ENCODE peak calls at places on chromosomes 11 and 22, in five cellular contexts. One of them, this sample, is unnamed.

GRCh38 chr11:77044886-77045285 is 10.7 kb downstream of the B3GNT6 start:
- DNase-seq in A549: no peak
- DNase-seq in endothelial cell of umbilical vein: no peak
- DNase-seq in HepG2: no peak
- DNase-seq in GM12878: no peak
- DNase-seq in this sample: no peak

GRCh38 chr11:96012086-96012824 is 88.3 kb upstream of the MTMR2 start:
- DNase-seq in GM12878: peak
- DNase-seq in A549: peak
- DNase-seq in endothelial cell of umbilical vein: peak
- DNase-seq in HepG2: peak
- DNase-seq in this sample: peak

GRCh38 chr11:93729129-93729616 is 12.1 kb downstream of the TAF1D start:
- DNase-seq in GM12878: no peak
- DNase-seq in A549: no peak
- DNase-seq in HepG2: no peak
- DNase-seq in endothelial cell of umbilical vein: no peak
- DNase-seq in this sample: no peak

GRCh38 chr11:28835790-28836189 is 727.6 kb downstream of the METTL15 start:
- DNase-seq in HepG2: no peak
- DNase-seq in A549: peak
- DNase-seq in endothelial cell of umbilical vein: peak
- DNase-seq in GM12878: no peak
- DNase-seq in this sample: no peak

GRCh38 chr11:125720781-125721180 is 25.3 kb upstream of the PATE1 start:
- DNase-seq in HepG2: no peak
- DNase-seq in A549: no peak
- DNase-seq in endothelial cell of umbilical vein: no peak
- DNase-seq in GM12878: no peak
- DNase-seq in this sample: no peak

GRCh38 chr11:120877746-120878365 is 146.0 kb upstream of the TBCEL start:
- DNase-seq in GM12878: no peak
- DNase-seq in HepG2: no peak
- DNase-seq in endothelial cell of umbilical vein: no peak
- DNase-seq in A549: no peak
- DNase-seq in this sample: no peak

GRCh38 chr22:40414838-40415505 is 44.6 kb downstream of the SGSM3 start:
- DNase-seq in A549: no peak
- DNase-seq in HepG2: no peak
- DNase-seq in GM12878: no peak
- DNase-seq in endothelial cell of umbilical vein: no peak
- DNase-seq in this sample: no peak

GRCh38 chr22:45602824-45603301 is 68.8 kb upstream of the ATXN10 start:
- DNase-seq in A549: peak
- DNase-seq in HepG2: peak
- DNase-seq in endothelial cell of umbilical vein: no peak
- DNase-seq in GM12878: no peak
- DNase-seq in this sample: peak

GRCh38 chr11:28505216-28505615 is 397.0 kb downstream of the METTL15 start:
- DNase-seq in endothelial cell of umbilical vein: no peak
- DNase-seq in GM12878: no peak
- DNase-seq in HepG2: no peak
- DNase-seq in A549: no peak
- DNase-seq in this sample: no peak

GRCh38 chr11:129862123-129862522 is 33.3 kb downstream of the NFRKB start:
- DNase-seq in HepG2: no peak
- DNase-seq in GM12878: no peak
- DNase-seq in A549: peak
- DNase-seq in endothelial cell of umbilical vein: no peak
- DNase-seq in this sample: no peak

GRCh38 chr11:61796127-61796526 is 3.4 kb downstream of the FEN1 start:
- DNase-seq in HepG2: no peak
- DNase-seq in GM12878: no peak
- DNase-seq in endothelial cell of umbilical vein: no peak
- DNase-seq in A549: no peak
- DNase-seq in this sample: no peak

GRCh38 chr11:26960265-26960664 is 33.6 kb upstream of the FIBIN start:
- DNase-seq in HepG2: no peak
- DNase-seq in GM12878: no peak
- DNase-seq in A549: no peak
- DNase-seq in endothelial cell of umbilical vein: no peak
- DNase-seq in this sample: no peak

GRCh38 chr22:17106785-17107546 is 14.2 kb downstream of the TMEM121B start:
- DNase-seq in GM12878: no peak
- DNase-seq in A549: no peak
- DNase-seq in endothelial cell of umbilical vein: no peak
- DNase-seq in HepG2: no peak
- DNase-seq in this sample: peak

GRCh38 chr11:43756575-43756974 is 76.0 kb downstream of the HSD17B12 start:
- DNase-seq in endothelial cell of umbilical vein: no peak
- DNase-seq in GM12878: no peak
- DNase-seq in A549: no peak
- DNase-seq in HepG2: no peak
- DNase-seq in this sample: no peak

GRCh38 chr11:102577182-102577581 is 46.6 kb upstream of the MMP7 start:
- DNase-seq in A549: no peak
- DNase-seq in GM12878: no peak
- DNase-seq in endothelial cell of umbilical vein: no peak
- DNase-seq in HepG2: no peak
- DNase-seq in this sample: peak

GRCh38 chr11:32615422-32615821 is 31.8 kb downstream of the EIF3M start:
- DNase-seq in GM12878: no peak
- DNase-seq in A549: peak
- DNase-seq in HepG2: peak
- DNase-seq in endothelial cell of umbilical vein: peak
- DNase-seq in this sample: no peak

GRCh38 chr11:88101881-88102594 is 73.2 kb downstream of the RAB38 start:
- DNase-seq in GM12878: no peak
- DNase-seq in endothelial cell of umbilical vein: no peak
- DNase-seq in A549: no peak
- DNase-seq in HepG2: no peak
- DNase-seq in this sample: no peak

DNA sequence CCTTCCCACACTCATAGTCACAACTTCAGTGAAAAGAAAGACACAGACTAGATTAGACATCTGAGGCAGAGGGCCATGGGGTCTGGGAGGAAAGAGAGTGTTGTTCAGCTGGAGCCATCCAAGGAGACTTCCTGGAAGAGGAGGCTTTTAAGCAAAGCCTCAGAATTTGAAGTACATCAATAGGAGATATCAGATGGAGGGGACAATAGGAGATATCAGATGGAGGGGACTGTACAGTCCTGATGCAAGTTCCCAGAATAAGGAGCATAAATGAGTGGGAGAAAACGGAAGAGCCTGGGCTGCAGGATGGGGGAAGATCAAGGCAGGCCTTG is 15.6 kb upstream of the DGKZ start:
- DNase-seq in HepG2: no peak
- DNase-seq in endothelial cell of umbilical vein: no peak
- DNase-seq in A549: no peak
- DNase-seq in GM12878: no peak
- DNase-seq in this sample: no peak
- TF ChIP-seq MYC in HepG2: no peak
- TF ChIP-seq MYC in endothelial cell of umbilical vein: no peak
- TF ChIP-seq MYC in A549: no peak
- TF ChIP-seq MYC in GM12878: no peak
- TF ChIP-seq MYC in this sample: no peak

GRCh38 chr11:119342023-119342300 is 1.3 kb upstream of the C1QTNF5 start:
- DNase-seq in HepG2: no peak
- DNase-seq in endothelial cell of umbilical vein: no peak
- DNase-seq in GM12878: no peak
- DNase-seq in A549: no peak
- DNase-seq in this sample: no peak

GRCh38 chr11:119341222-119342022 is 739 bp upstream of the C1QTNF5 start:
- DNase-seq in GM12878: no peak
- DNase-seq in endothelial cell of umbilical vein: no peak
- DNase-seq in HepG2: no peak
- DNase-seq in A549: no peak
- DNase-seq in this sample: no peak

GRCh38 chr11:119339581-119340334 is 925 bp downstream of the C1QTNF5 start:
- DNase-seq in HepG2: peak
- DNase-seq in GM12878: no peak
- DNase-seq in endothelial cell of umbilical vein: peak
- DNase-seq in A549: no peak
- DNase-seq in this sample: peak

GRCh38 chr11:119338946-119339580 is 1.6 kb downstream of the C1QTNF5 start:
- DNase-seq in endothelial cell of umbilical vein: peak
- DNase-seq in HepG2: no peak
- DNase-seq in GM12878: no peak
- DNase-seq in A549: no peak
- DNase-seq in this sample: no peak

DNA sequence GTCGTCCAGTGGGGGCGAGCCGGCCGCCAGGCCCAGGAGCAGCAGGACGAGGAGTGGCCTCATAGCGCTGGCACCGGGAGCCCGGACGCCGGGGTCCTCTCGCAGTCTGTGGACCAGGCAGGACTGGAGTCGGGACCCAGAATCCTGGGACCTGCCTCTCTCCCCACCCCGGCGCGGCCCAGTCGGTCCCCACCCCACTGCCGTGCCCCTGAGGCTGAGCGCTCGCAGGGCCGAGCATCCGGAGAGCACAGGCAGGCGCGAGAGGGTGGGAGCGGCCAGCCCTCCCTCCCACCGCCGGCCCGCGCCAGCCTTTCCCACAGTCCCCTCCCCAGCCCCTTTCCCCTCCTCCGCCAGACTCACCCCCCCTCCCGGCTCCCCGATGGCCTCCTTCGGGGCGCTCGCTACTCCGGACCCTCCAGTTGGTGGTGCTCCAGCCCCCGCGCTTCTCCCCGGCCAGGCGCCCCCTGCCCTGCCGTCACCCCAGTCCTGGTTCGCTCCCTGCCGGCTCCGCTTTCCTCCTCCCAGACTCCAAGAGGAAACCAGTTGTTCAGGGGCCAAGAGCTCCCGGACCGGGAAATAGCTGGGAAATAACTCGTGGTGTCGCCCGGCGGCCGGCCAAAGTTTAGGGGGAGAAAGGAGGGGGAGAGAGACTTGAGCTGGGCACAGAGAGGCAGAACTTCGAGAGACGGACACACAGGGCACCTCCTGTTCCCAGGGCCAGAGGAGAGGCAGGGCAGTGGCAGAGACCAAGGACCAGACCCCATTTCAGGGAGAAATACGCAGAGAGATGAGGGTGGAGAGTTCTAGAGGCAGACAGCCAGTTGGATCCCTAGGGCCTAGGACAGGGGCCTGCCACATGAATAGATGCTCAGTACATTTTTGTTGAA is at the start of gene C1QTNF5:
- DNase-seq in HepG2: no peak
- DNase-seq in endothelial cell of umbilical vein: peak
- DNase-seq in GM12878: no peak
- DNase-seq in A549: no peak
- DNase-seq in this sample: no peak
- TF ChIP-seq MYC in HepG2: no peak
- TF ChIP-seq MYC in endothelial cell of umbilical vein: no peak
- TF ChIP-seq MYC in GM12878: no peak
- TF ChIP-seq MYC in A549: no peak
- TF ChIP-seq MYC in this sample: no peak

DNA sequence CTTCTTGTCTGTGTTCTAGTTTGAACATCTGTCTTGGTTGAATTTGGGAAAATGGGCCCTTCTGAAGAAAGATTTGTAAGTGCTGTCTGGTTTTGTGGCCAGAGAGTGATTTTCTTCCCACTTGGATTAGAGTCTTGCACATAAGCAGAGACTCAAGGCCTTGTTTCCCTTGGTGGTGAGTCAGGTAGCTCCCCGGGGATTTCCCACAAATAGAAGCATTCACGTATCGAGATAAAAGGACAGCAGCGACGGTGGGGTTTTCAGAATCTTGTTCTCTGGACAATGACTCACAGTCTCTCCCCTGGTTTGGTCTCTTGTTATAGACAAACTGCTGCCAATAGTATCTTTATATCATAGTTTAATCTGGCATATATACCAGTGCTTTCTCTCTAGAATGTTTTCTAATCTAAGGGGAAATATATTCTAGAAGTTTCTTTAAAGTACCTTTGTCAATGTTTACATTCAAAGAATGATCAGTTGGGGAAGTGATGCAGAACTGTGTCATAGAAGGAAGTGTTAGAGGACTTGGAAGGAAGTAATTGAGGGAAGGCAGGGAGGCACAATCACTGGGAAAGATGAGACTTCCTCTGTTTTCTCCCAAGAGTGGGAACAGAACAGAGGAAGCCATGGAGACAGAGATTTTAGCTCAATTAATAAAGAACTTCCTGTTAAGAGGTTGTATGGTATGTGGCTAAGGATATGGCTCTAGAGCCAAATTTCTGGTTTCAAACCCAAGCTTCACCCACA is 18.1 kb downstream of the POLA2 start:
- DNase-seq in HepG2: peak
- DNase-seq in GM12878: peak
- DNase-seq in endothelial cell of umbilical vein: peak
- DNase-seq in A549: peak
- DNase-seq in this sample: no peak
- TF ChIP-seq MYC in HepG2: no peak
- TF ChIP-seq MYC in GM12878: no peak
- TF ChIP-seq MYC in endothelial cell of umbilical vein: no peak
- TF ChIP-seq MYC in A549: no peak
- TF ChIP-seq MYC in this sample: no peak

GRCh38 chr11:83124631-83125424 is 32.1 kb upstream of the PCF11 start:
- DNase-seq in GM12878: no peak
- DNase-seq in endothelial cell of umbilical vein: no peak
- DNase-seq in A549: peak
- DNase-seq in HepG2: no peak
- DNase-seq in this sample: no peak
- TF ChIP-seq MYC in GM12878: no peak
- TF ChIP-seq MYC in endothelial cell of umbilical vein: no peak
- TF ChIP-seq MYC in A549: no peak
- TF ChIP-seq MYC in HepG2: no peak
- TF ChIP-seq MYC in this sample: no peak

GRCh38 chr11:67732045-67732787 is 57.8 kb upstream of the ALDH3B2 start:
- DNase-seq in endothelial cell of umbilical vein: no peak
- DNase-seq in HepG2: no peak
- DNase-seq in GM12878: no peak
- DNase-seq in A549: peak
- DNase-seq in this sample: no peak
- TF ChIP-seq MYC in endothelial cell of umbilical vein: no peak
- TF ChIP-seq MYC in HepG2: no peak
- TF ChIP-seq MYC in GM12878: no peak
- TF ChIP-seq MYC in A549: no peak
- TF ChIP-seq MYC in this sample: no peak

GRCh38 chr22:43798492-43798891 is 13.6 kb downstream of the EFCAB6 start:
- DNase-seq in endothelial cell of umbilical vein: no peak
- DNase-seq in HepG2: no peak
- DNase-seq in A549: no peak
- DNase-seq in GM12878: peak
- DNase-seq in this sample: no peak
- TF ChIP-seq MYC in endothelial cell of umbilical vein: no peak
- TF ChIP-seq MYC in HepG2: no peak
- TF ChIP-seq MYC in A549: no peak
- TF ChIP-seq MYC in GM12878: no peak
- TF ChIP-seq MYC in this sample: no peak

GRCh38 chr11:73818838-73819237 is 31.2 kb downstream of the MRPL48 start:
- DNase-seq in HepG2: no peak
- DNase-seq in A549: no peak
- DNase-seq in endothelial cell of umbilical vein: peak
- DNase-seq in GM12878: no peak
- DNase-seq in this sample: no peak
- TF ChIP-seq MYC in HepG2: no peak
- TF ChIP-seq MYC in A549: no peak
- TF ChIP-seq MYC in endothelial cell of umbilical vein: no peak
- TF ChIP-seq MYC in GM12878: no peak
- TF ChIP-seq MYC in this sample: no peak

GRCh38 chr11:57703341-57703740 is 8.7 kb downstream of the MED19 start:
- DNase-seq in A549: no peak
- DNase-seq in HepG2: no peak
- DNase-seq in GM12878: no peak
- DNase-seq in endothelial cell of umbilical vein: no peak
- DNase-seq in this sample: no peak
- TF ChIP-seq MYC in A549: no peak
- TF ChIP-seq MYC in HepG2: no peak
- TF ChIP-seq MYC in GM12878: no peak
- TF ChIP-seq MYC in endothelial cell of umbilical vein: no peak
- TF ChIP-seq MYC in this sample: no peak

GRCh38 chr11:3959015-3959917 is 103.8 kb downstream of the STIM1 start:
- DNase-seq in HepG2: peak
- DNase-seq in GM12878: no peak
- DNase-seq in endothelial cell of umbilical vein: no peak
- DNase-seq in A549: peak
- DNase-seq in this sample: peak
- TF ChIP-seq MYC in HepG2: no peak
- TF ChIP-seq MYC in GM12878: no peak
- TF ChIP-seq MYC in endothelial cell of umbilical vein: no peak
- TF ChIP-seq MYC in A549: no peak
- TF ChIP-seq MYC in this sample: no peak